ENCODE peak calls at places on chromosomes 6 and 20, in nine cellular contexts. C is activated naive CD4-positive, alpha-beta T cell; S is stimulated activated CD8-positive, alpha-beta memory T cell treated with anti-CD3 and anti-CD28 coated beads, Interleukin-4, amount 100 ng/mL, for 24 hours; V is GM19239; K is progenitor cell of endocrine pancreas; J is activated CD8-positive, alpha-beta T cell treated with anti-CD3 and anti-CD28 coated beads for 36 hours; B is activated CD4-positive, alpha-beta T cell treated with anti-CD3 and anti-CD28 coated beads for 48 hours; N is IMR-90; L is smooth muscle cell of the brain vasculature. X is an unnamed sample.

GRCh38 chr6:16244869-16245451 is 6.6 kb downstream of the GMPR start:
- DNase-seq in C (no peak), S (no peak), V (no peak), K (no peak), J (no peak), B (no peak), N (peak; percentile 51), L (peak; percentile 64), X (peak; percentile 22)

GRCh38 chr6:133964052-133964451 is 11.0 kb downstream of the TBPL1 start:
- DNase-seq in C (no peak), S (no peak), V (no peak), K (no peak), J (no peak), B (no peak), N (peak; percentile 97), L (no peak), X (no peak)

GRCh38 chr6:26594730-26595632 is 1.8 kb upstream of the ABT1 start:
- DNase-seq in C (no peak), S (peak; percentile 26), V (no peak), K (no peak), J (peak; percentile 74), B (peak; percentile 80), N (peak; percentile 86), L (no peak), X (no peak)

GRCh38 chr6:89509719-89510339 is 76.9 kb downstream of the ANKRD6 start:
- DNase-seq in C (no peak), S (no peak), V (no peak), K (no peak), J (no peak), B (no peak), N (no peak), L (no peak), X (no peak)

GRCh38 chr6:33785766-33786165 is 3.2 kb downstream of the LEMD2 start:
- DNase-seq in C (no peak), S (no peak), V (no peak), K (no peak), J (no peak), B (no peak), N (peak; percentile 50), L (no peak), X (no peak)

GRCh38 chr6:146775227-146775626 is 176.5 kb downstream of the ADGB start:
- DNase-seq in C (no peak), S (no peak), V (no peak), K (no peak), J (no peak), B (no peak), N (no peak), L (no peak), X (no peak)

GRCh38 chr6:155895641-155896040 is 440.0 kb upstream of the NOX3 start:
- DNase-seq in C (no peak), S (no peak), V (no peak), K (no peak), J (no peak), B (no peak), N (no peak), L (no peak), X (no peak)

GRCh38 chr6:148746363-148747144 is at the start of gene UST:
- DNase-seq in C (no peak), S (peak; percentile 35), V (no peak), K (peak; percentile 48), J (peak; percentile 82), B (peak; percentile 61), N (peak; percentile 95), L (peak; percentile 82), X (no peak)

GRCh38 chr6:15355683-15356099 is 109.8 kb downstream of the JARID2 start:
- DNase-seq in C (no peak), S (no peak), V (no peak), K (no peak), J (no peak), B (no peak), N (peak; percentile 50), L (no peak), X (no peak)

GRCh38 chr6:25472314-25472713 is 179.7 kb upstream of the SCGN start:
- DNase-seq in C (no peak), S (no peak), V (no peak), K (no peak), J (no peak), B (no peak), N (no peak), L (no peak), X (no peak)

GRCh38 chr6:106906227-106906626 is 68.3 kb downstream of the CD24 start:
- DNase-seq in C (no peak), S (no peak), V (no peak), K (no peak), J (no peak), B (no peak), N (no peak), L (no peak), X (no peak)

GRCh38 chr6:16278750-16279149 is 40.4 kb downstream of the GMPR start:
- DNase-seq in C (no peak), S (no peak), V (no peak), K (no peak), J (no peak), B (no peak), N (no peak), L (no peak), X (no peak)

GRCh38 chr20:7736336-7736735 is 203.9 kb downstream of the HAO1 start:
- DNase-seq in C (no peak), S (no peak), V (no peak), K (no peak), J (no peak), B (no peak), N (no peak), L (no peak), X (no peak)

GRCh38 chr20:50582591-50583234 is 72.5 kb downstream of the PTPN1 start:
- DNase-seq in C (no peak), S (no peak), V (peak; percentile 57), K (no peak), J (no peak), B (no peak), N (no peak), L (no peak), X (no peak)

GRCh38 chr6:69349776-69350175 is 447.0 kb downstream of the LMBRD1 start:
- DNase-seq in C (no peak), S (no peak), V (no peak), K (no peak), J (no peak), B (no peak), N (no peak), L (no peak), X (no peak)

GRCh38 chr6:6969761-6970223 is 138.0 kb upstream of the RREB1 start:
- DNase-seq in C (no peak), S (no peak), V (no peak), K (peak; percentile 17), J (no peak), B (no peak), N (no peak), L (no peak), X (peak; percentile 77)

GRCh38 chr6:42141603-42142117 is 760 bp downstream of the C6orf132 start:
- DNase-seq in C (no peak), S (no peak), V (no peak), K (no peak), J (no peak), B (no peak), N (no peak), L (no peak), X (no peak)

GRCh38 chr20:46946181-46946624 is 51.6 kb downstream of the EYA2 start:
- DNase-seq in C (no peak), S (no peak), V (no peak), K (no peak), J (no peak), B (no peak), N (no peak), L (peak; percentile 95), X (no peak)

GRCh38 chr6:6277418-6277817 is 43.0 kb downstream of the F13A1 start:
- DNase-seq in C (no peak), S (no peak), V (no peak), K (no peak), J (no peak), B (no peak), N (no peak), L (no peak), X (no peak)

GRCh38 chr20:10376271-10377075 is 57.5 kb downstream of the MKKS start:
- DNase-seq in C (no peak), S (no peak), V (no peak), K (no peak), J (no peak), B (no peak), N (peak; percentile 75), L (no peak), X (no peak)

GRCh38 chr6:20497200-20497820 is 36.9 kb upstream of the CDKAL1 start:
- DNase-seq in C (no peak), S (no peak), V (no peak), K (no peak), J (no peak), B (no peak), N (peak; percentile 93), L (no peak), X (no peak)

GRCh38 chr20:25525857-25526256 is 59.5 kb downstream of the NINL start:
- DNase-seq in C (no peak), S (no peak), V (no peak), K (no peak), J (no peak), B (no peak), N (peak; percentile 98), L (peak; percentile 86), X (no peak)

GRCh38 chr6:21595265-21595950 is 1.9 kb downstream of the SOX4 start:
- DNase-seq in C (no peak), S (no peak), V (no peak), K (no peak), J (peak; percentile 31), B (peak; percentile 33), N (no peak), L (no peak), X (no peak)

GRCh38 chr20:7463290-7463689 is 477.0 kb downstream of the HAO1 start:
- DNase-seq in C (no peak), S (no peak), V (no peak), K (no peak), J (no peak), B (no peak), N (no peak), L (no peak), X (no peak)

GRCh38 chr6:55014321-55015088 is 159.8 kb upstream of the HCRTR2 start:
- DNase-seq in C (no peak), S (no peak), V (no peak), K (no peak), J (no peak), B (no peak), N (peak; percentile 53), L (no peak), X (no peak)

X was measured in mesenteric fat pad.